ENCODE peak calls at places on chromosomes 16 and 17, in five cellular contexts. One of them, this sample, is unnamed.

GRCh38 chr17:61307905-61308886 is 91.4 kb upstream of the TBX2 start:
- DNase-seq in astrocyte: peak; percentile 93
- DNase-seq in GM10248: no peak
- DNase-seq in astrocyte of the cerebellum: peak; percentile 70
- DNase-seq in bronchial epithelial cell: no peak
- DNase-seq in this sample: peak; percentile 95

GRCh38 chr16:24972608-24973220 is 42.5 kb downstream of the ARHGAP17 start:
- DNase-seq in astrocyte: no peak
- DNase-seq in astrocyte of the cerebellum: no peak
- DNase-seq in bronchial epithelial cell: no peak
- DNase-seq in GM10248: no peak
- DNase-seq in this sample: no peak

GRCh38 chr17:17042851-17043667 is 802 bp downstream of the MPRIP start:
- DNase-seq in astrocyte: no peak
- DNase-seq in GM10248: no peak
- DNase-seq in bronchial epithelial cell: peak; percentile 63
- DNase-seq in astrocyte of the cerebellum: peak; percentile 15
- DNase-seq in this sample: peak; percentile 65

GRCh38 chr16:13727943-13728342 is 192.0 kb upstream of the ERCC4 start:
- DNase-seq in bronchial epithelial cell: no peak
- DNase-seq in GM10248: no peak
- DNase-seq in astrocyte: no peak
- DNase-seq in astrocyte of the cerebellum: no peak
- DNase-seq in this sample: no peak

GRCh38 chr16:13435415-13435814 is 484.5 kb upstream of the ERCC4 start:
- DNase-seq in astrocyte: no peak
- DNase-seq in bronchial epithelial cell: no peak
- DNase-seq in astrocyte of the cerebellum: no peak
- DNase-seq in GM10248: no peak
- DNase-seq in this sample: no peak

GRCh38 chr16:11328172-11329079 is 16.8 kb upstream of the RMI2 start:
- DNase-seq in bronchial epithelial cell: peak; percentile 73
- DNase-seq in GM10248: peak; percentile 86
- DNase-seq in astrocyte of the cerebellum: peak; percentile 89
- DNase-seq in astrocyte: peak; percentile 94
- DNase-seq in this sample: peak; percentile 96

GRCh38 chr16:70715860-70716357 is 30.1 kb upstream of the MTSS2 start:
- DNase-seq in astrocyte of the cerebellum: peak; percentile 78
- DNase-seq in astrocyte: peak; percentile 40
- DNase-seq in GM10248: no peak
- DNase-seq in bronchial epithelial cell: no peak
- DNase-seq in this sample: peak; percentile 95

GRCh38 chr16:77679336-77679735 is 43.0 kb upstream of the NUDT7 start:
- DNase-seq in astrocyte: no peak
- DNase-seq in GM10248: no peak
- DNase-seq in bronchial epithelial cell: no peak
- DNase-seq in astrocyte of the cerebellum: no peak
- DNase-seq in this sample: no peak

GRCh38 chr17:34570491-34570890 is 8.9 kb upstream of the TMEM132E start:
- DNase-seq in bronchial epithelial cell: no peak
- DNase-seq in GM10248: no peak
- DNase-seq in astrocyte of the cerebellum: no peak
- DNase-seq in astrocyte: no peak
- DNase-seq in this sample: no peak

GRCh38 chr16:68756250-68757051 is 19.4 kb downstream of the CDH1 start:
- DNase-seq in astrocyte: no peak
- DNase-seq in GM10248: peak; percentile 80
- DNase-seq in bronchial epithelial cell: peak; percentile 100
- DNase-seq in astrocyte of the cerebellum: no peak
- DNase-seq in this sample: peak; percentile 12

GRCh38 chr17:41523787-41524186 is 4.3 kb downstream of the KRT19 start:
- DNase-seq in GM10248: no peak
- DNase-seq in bronchial epithelial cell: peak; percentile 63
- DNase-seq in astrocyte: no peak
- DNase-seq in astrocyte of the cerebellum: no peak
- DNase-seq in this sample: no peak

GRCh38 chr16:86171329-86171728 is 272.4 kb downstream of the IRF8 start:
- DNase-seq in astrocyte of the cerebellum: no peak
- DNase-seq in GM10248: no peak
- DNase-seq in astrocyte: peak; percentile 97
- DNase-seq in bronchial epithelial cell: no peak
- DNase-seq in this sample: peak; percentile 97

GRCh38 chr16:85561248-85562101 is 51.6 kb upstream of the GSE1 start:
- DNase-seq in astrocyte of the cerebellum: no peak
- DNase-seq in astrocyte: no peak
- DNase-seq in GM10248: no peak
- DNase-seq in bronchial epithelial cell: no peak
- DNase-seq in this sample: no peak

GRCh38 chr17:72666519-72666874 is 426.0 kb downstream of the SLC39A11 start:
- DNase-seq in astrocyte of the cerebellum: no peak
- DNase-seq in GM10248: no peak
- DNase-seq in bronchial epithelial cell: no peak
- DNase-seq in astrocyte: peak; percentile 25
- DNase-seq in this sample: peak; percentile 32

GRCh38 chr17:50480854-50481490 is 2.3 kb downstream of the RSAD1 start:
- DNase-seq in bronchial epithelial cell: peak; percentile 56
- DNase-seq in astrocyte of the cerebellum: no peak
- DNase-seq in GM10248: no peak
- DNase-seq in astrocyte: no peak
- DNase-seq in this sample: no peak

GRCh38 chr17:74457146-74457819 is 9.2 kb upstream of the CD300A start:
- DNase-seq in astrocyte: no peak
- DNase-seq in astrocyte of the cerebellum: peak; percentile 19
- DNase-seq in GM10248: peak; percentile 74
- DNase-seq in bronchial epithelial cell: peak; percentile 35
- DNase-seq in this sample: peak; percentile 51

GRCh38 chr17:4858068-4858879 is 25.1 kb downstream of the MINK1 start:
- DNase-seq in astrocyte: no peak
- DNase-seq in bronchial epithelial cell: peak; percentile 40
- DNase-seq in astrocyte of the cerebellum: no peak
- DNase-seq in GM10248: no peak
- DNase-seq in this sample: no peak

GRCh38 chr16:674968-675883 is at the start of gene RHBDL1:
- DNase-seq in GM10248: no peak
- DNase-seq in bronchial epithelial cell: no peak
- DNase-seq in astrocyte of the cerebellum: no peak
- DNase-seq in astrocyte: peak; percentile 26
- DNase-seq in this sample: peak; percentile 52

GRCh38 chr17:4951486-4951885 is 567 bp downstream of the ENO3 start:
- DNase-seq in GM10248: no peak
- DNase-seq in astrocyte: no peak
- DNase-seq in astrocyte of the cerebellum: no peak
- DNase-seq in bronchial epithelial cell: no peak
- DNase-seq in this sample: no peak

GRCh38 chr16:47143329-47143676 is 442 bp downstream of the NETO2 start:
- DNase-seq in astrocyte of the cerebellum: peak; percentile 19
- DNase-seq in bronchial epithelial cell: peak; percentile 47
- DNase-seq in GM10248: peak; percentile 88
- DNase-seq in astrocyte: peak; percentile 45
- DNase-seq in this sample: peak; percentile 62

GRCh38 chr16:14150796-14151195 is 79.7 kb downstream of the MRTFB start:
- DNase-seq in astrocyte: no peak
- DNase-seq in bronchial epithelial cell: no peak
- DNase-seq in GM10248: no peak
- DNase-seq in astrocyte of the cerebellum: no peak
- DNase-seq in this sample: no peak

GRCh38 chr17:36591434-36592315 is at the start of gene DHRS11:
- DNase-seq in astrocyte of the cerebellum: no peak
- DNase-seq in bronchial epithelial cell: peak; percentile 53
- DNase-seq in GM10248: peak; percentile 95
- DNase-seq in astrocyte: peak; percentile 34
- DNase-seq in this sample: peak; percentile 59

GRCh38 chr16:16144416-16144815 is 78.9 kb downstream of the ABCC6 start:
- DNase-seq in astrocyte of the cerebellum: no peak
- DNase-seq in GM10248: no peak
- DNase-seq in bronchial epithelial cell: peak; percentile 96
- DNase-seq in astrocyte: peak; percentile 48
- DNase-seq in this sample: no peak

GRCh38 chr16:648786-649589 is at the start of gene WDR90:
- DNase-seq in GM10248: peak; percentile 96
- DNase-seq in astrocyte of the cerebellum: peak; percentile 62
- DNase-seq in astrocyte: peak; percentile 81
- DNase-seq in bronchial epithelial cell: peak; percentile 79
- DNase-seq in this sample: peak; percentile 89

GRCh38 chr17:80005360-80006338 is 30.0 kb downstream of the TBC1D16 start:
- DNase-seq in astrocyte: no peak
- DNase-seq in astrocyte of the cerebellum: no peak
- DNase-seq in GM10248: peak; percentile 91
- DNase-seq in bronchial epithelial cell: no peak
- DNase-seq in this sample: no peak

DNA sequence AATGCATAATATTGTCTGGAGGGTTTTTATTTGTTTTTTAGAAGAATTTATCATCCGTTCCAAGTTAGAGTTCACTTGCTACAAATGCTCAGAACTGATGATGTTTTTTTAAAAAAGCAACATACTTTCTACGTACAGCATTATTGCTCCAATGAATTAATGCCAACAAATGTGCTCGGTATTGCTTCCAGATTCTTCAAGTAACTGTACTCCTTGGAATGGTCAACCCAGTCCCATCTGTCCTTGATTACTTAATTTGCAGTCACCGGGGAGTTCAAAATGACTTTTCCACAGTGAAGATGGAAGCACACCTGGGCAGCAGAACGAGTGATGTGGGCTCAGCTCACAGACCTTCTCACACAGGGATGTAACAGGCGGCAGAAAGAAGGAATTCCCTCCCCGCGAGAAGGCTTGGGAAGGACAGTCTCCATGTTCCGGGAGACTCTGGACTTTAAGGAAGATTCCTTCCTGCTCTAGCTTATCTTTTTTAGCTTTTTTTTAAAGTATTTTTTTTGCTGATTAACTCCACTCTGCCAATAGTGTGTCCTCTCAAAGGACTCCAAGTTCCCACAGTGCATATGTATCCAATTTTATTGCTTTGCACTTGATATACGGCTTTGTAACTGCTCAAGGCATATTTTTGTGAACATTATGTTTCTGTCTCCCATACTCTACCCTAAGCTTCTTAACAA is 68.9 kb downstream of the NXN start:
- DNase-seq in bronchial epithelial cell: no peak
- DNase-seq in GM10248: no peak
- DNase-seq in astrocyte of the cerebellum: no peak
- DNase-seq in astrocyte: no peak
- DNase-seq in this sample: no peak
- TF ChIP-seq CTCF in bronchial epithelial cell: no peak
- TF ChIP-seq CTCF in GM10248: no peak
- TF ChIP-seq CTCF in astrocyte of the cerebellum: no peak
- TF ChIP-seq CTCF in astrocyte: no peak
- TF ChIP-seq CTCF in this sample: no peak

GRCh38 chr16:1941162-1941923 is 1.7 kb downstream of the MSRB1 start:
- DNase-seq in GM10248: no peak
- DNase-seq in astrocyte: peak; percentile 94
- DNase-seq in bronchial epithelial cell: no peak
- DNase-seq in astrocyte of the cerebellum: peak; percentile 91
- DNase-seq in this sample: peak; percentile 33
- TF ChIP-seq CTCF in GM10248: no peak
- TF ChIP-seq CTCF in astrocyte: peak; percentile 54
- TF ChIP-seq CTCF in bronchial epithelial cell: no peak
- TF ChIP-seq CTCF in astrocyte of the cerebellum: peak; percentile 75
- TF ChIP-seq CTCF in this sample: no peak

GRCh38 chr17:77836557-77837041 is 121.9 kb upstream of the TNRC6C start:
- DNase-seq in GM10248: no peak
- DNase-seq in astrocyte of the cerebellum: no peak
- DNase-seq in bronchial epithelial cell: peak; percentile 88
- DNase-seq in astrocyte: peak; percentile 84
- DNase-seq in this sample: peak; percentile 87

GRCh38 chr17:77833769-77834168 is 124.7 kb upstream of the TNRC6C start:
- DNase-seq in astrocyte: no peak
- DNase-seq in bronchial epithelial cell: no peak
- DNase-seq in astrocyte of the cerebellum: no peak
- DNase-seq in GM10248: no peak
- DNase-seq in this sample: no peak

GRCh38 chr17:77832180-77832560 is 126.3 kb upstream of the TNRC6C start:
- DNase-seq in GM10248: no peak
- DNase-seq in astrocyte of the cerebellum: no peak
- DNase-seq in astrocyte: no peak
- DNase-seq in bronchial epithelial cell: no peak
- DNase-seq in this sample: no peak

GRCh38 chr17:77831497-77832179 is 126.9 kb upstream of the TNRC6C start:
- DNase-seq in bronchial epithelial cell: no peak
- DNase-seq in GM10248: no peak
- DNase-seq in astrocyte of the cerebellum: peak; percentile 48
- DNase-seq in astrocyte: peak; percentile 84
- DNase-seq in this sample: peak; percentile 34

GRCh38 chr17:77834170-77835115 is 124.1 kb upstream of the TNRC6C start:
- DNase-seq in astrocyte: peak; percentile 93
- DNase-seq in GM10248: peak; percentile 79
- DNase-seq in bronchial epithelial cell: peak; percentile 52
- DNase-seq in astrocyte of the cerebellum: peak; percentile 74
- DNase-seq in this sample: peak; percentile 65
- TF ChIP-seq CTCF in astrocyte: no peak
- TF ChIP-seq CTCF in GM10248: no peak
- TF ChIP-seq CTCF in bronchial epithelial cell: no peak
- TF ChIP-seq CTCF in astrocyte of the cerebellum: no peak
- TF ChIP-seq CTCF in this sample: no peak

DNA sequence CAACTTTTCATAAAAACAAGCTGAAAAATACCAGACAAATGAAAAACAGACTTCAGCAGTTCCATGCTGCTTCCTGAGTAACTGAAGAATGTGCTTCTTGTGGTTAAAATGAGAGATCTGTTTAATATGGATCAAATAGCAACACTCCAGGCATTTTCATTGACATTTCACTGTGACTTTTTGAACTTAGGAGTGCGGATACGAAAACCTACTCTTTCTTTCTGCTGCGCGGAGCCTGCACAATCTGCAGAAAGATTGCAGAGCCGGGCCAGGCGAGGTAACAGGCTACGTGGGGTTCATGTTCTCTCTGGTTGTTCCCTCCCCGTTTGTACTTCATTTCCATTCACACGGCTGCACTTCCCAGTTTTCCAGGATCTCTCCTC is 581 bp upstream of the PITPNC1 start:
- DNase-seq in astrocyte of the cerebellum: no peak
- DNase-seq in GM10248: no peak
- DNase-seq in astrocyte: peak; percentile 55
- DNase-seq in bronchial epithelial cell: no peak
- DNase-seq in this sample: peak; percentile 31
- TF ChIP-seq CTCF in astrocyte of the cerebellum: no peak
- TF ChIP-seq CTCF in GM10248: no peak
- TF ChIP-seq CTCF in astrocyte: no peak
- TF ChIP-seq CTCF in bronchial epithelial cell: no peak
- TF ChIP-seq CTCF in this sample: no peak

GRCh38 chr16:7746971-7747370 is 414.3 kb downstream of the RBFOX1 start:
- DNase-seq in GM10248: no peak
- DNase-seq in astrocyte: no peak
- DNase-seq in bronchial epithelial cell: no peak
- DNase-seq in astrocyte of the cerebellum: no peak
- DNase-seq in this sample: no peak
- TF ChIP-seq CTCF in GM10248: no peak
- TF ChIP-seq CTCF in astrocyte: no peak
- TF ChIP-seq CTCF in bronchial epithelial cell: no peak
- TF ChIP-seq CTCF in astrocyte of the cerebellum: no peak
- TF ChIP-seq CTCF in this sample: no peak

GRCh38 chr17:51540151-51540550 is 279.8 kb downstream of the UTP18 start:
- DNase-seq in astrocyte: no peak
- DNase-seq in bronchial epithelial cell: no peak
- DNase-seq in GM10248: no peak
- DNase-seq in astrocyte of the cerebellum: no peak
- DNase-seq in this sample: no peak
- TF ChIP-seq CTCF in astrocyte: no peak
- TF ChIP-seq CTCF in bronchial epithelial cell: no peak
- TF ChIP-seq CTCF in GM10248: no peak
- TF ChIP-seq CTCF in astrocyte of the cerebellum: no peak
- TF ChIP-seq CTCF in this sample: no peak

GRCh38 chr16:87626401-87626800 is 24.1 kb downstream of the JPH3 start:
- DNase-seq in bronchial epithelial cell: peak; percentile 24
- DNase-seq in GM10248: no peak
- DNase-seq in astrocyte of the cerebellum: no peak
- DNase-seq in astrocyte: no peak
- DNase-seq in this sample: no peak
- TF ChIP-seq CTCF in bronchial epithelial cell: no peak
- TF ChIP-seq CTCF in GM10248: no peak
- TF ChIP-seq CTCF in astrocyte of the cerebellum: no peak
- TF ChIP-seq CTCF in astrocyte: no peak
- TF ChIP-seq CTCF in this sample: no peak